ENCODE peak calls at places on chromosomes 11 and 22, in ten cellular contexts. L is HFFc6, T is uterus, I is bronchial epithelial cell, K is MCF 10A, R is fibroblast of mammary gland, E is neural crest cell, N is left ventricle myocardium inferior, S is B cell, V is ovary. J is an unnamed sample.

GRCh38 chr22:45096256-45096907 is 67.3 kb upstream of the NUP50 start:
- DNase-seq in L (peak), T (peak), I (peak), K (peak), R (peak), E (peak), N (no peak), S (peak), V (peak), J (peak)

GRCh38 chr11:2586091-2586792 is 113.6 kb downstream of the KCNQ1OT1 start:
- DNase-seq in L (no peak), T (peak), I (no peak), K (no peak), R (no peak), E (peak), N (peak), S (no peak), V (peak), J (peak)

GRCh38 chr11:19498986-19499669 is 213.5 kb upstream of the NAV2 start:
- DNase-seq in L (peak), T (no peak), I (peak), K (no peak), R (peak), E (no peak), N (no peak), S (no peak), V (no peak), J (no peak)

GRCh38 chr11:113689711-113690618 is 16.1 kb downstream of the TMPRSS5 start:
- DNase-seq in L (no peak), T (no peak), I (no peak), K (peak), R (no peak), E (no peak), N (no peak), S (no peak), V (no peak), J (no peak)

GRCh38 chr11:109940816-109941215 is 152.4 kb upstream of the ZC3H12C start:
- DNase-seq in L (peak), T (no peak), I (peak), K (peak), R (peak), E (no peak), N (no peak), S (no peak), V (no peak), J (no peak)

GRCh38 chr11:55357560-55358184 is 10.1 kb upstream of the OR4A15 start:
- DNase-seq in L (no peak), T (no peak), I (peak), K (no peak), R (no peak), E (no peak), N (no peak), S (no peak), V (no peak), J (no peak)

GRCh38 chr11:101436511-101437142 is 147.2 kb downstream of the TRPC6 start:
- DNase-seq in L (no peak), T (peak), I (peak), K (peak), R (peak), E (peak), N (no peak), S (no peak), V (peak), J (peak)

GRCh38 chr11:100851129-100851528 is 164.0 kb downstream of the ARHGAP42 start:
- DNase-seq in L (peak), T (no peak), I (peak), K (no peak), R (peak), E (no peak), N (no peak), S (no peak), V (no peak), J (no peak)

GRCh38 chr11:35343033-35343598 is 76.2 kb downstream of the SLC1A2 start:
- DNase-seq in L (no peak), T (no peak), I (no peak), K (no peak), R (no peak), E (no peak), N (no peak), S (no peak), V (no peak), J (no peak)

GRCh38 chr22:25749420-25750169 is 7.6 kb downstream of the MYO18B start:
- DNase-seq in L (no peak), T (no peak), I (no peak), K (no peak), R (no peak), E (no peak), N (no peak), S (no peak), V (no peak), J (no peak)

GRCh38 chr11:115911656-115912055 is 407.4 kb upstream of the CADM1 start:
- DNase-seq in L (no peak), T (no peak), I (no peak), K (no peak), R (no peak), E (no peak), N (no peak), S (no peak), V (no peak), J (no peak)

GRCh38 chr22:50525991-50526848 is 822 bp upstream of the SCO2 start:
- DNase-seq in L (peak), T (peak), I (peak), K (peak), R (peak), E (peak), N (peak), S (peak), V (peak), J (peak)

GRCh38 chr22:27065259-27065658 is 407.9 kb downstream of the MIAT start:
- DNase-seq in L (no peak), T (no peak), I (no peak), K (no peak), R (no peak), E (no peak), N (no peak), S (no peak), V (no peak), J (no peak)

GRCh38 chr22:32534252-32535215 is 59.9 kb downstream of the FBXO7 start:
- DNase-seq in L (peak), T (peak), I (no peak), K (no peak), R (no peak), E (peak), N (peak), S (no peak), V (no peak), J (no peak)

GRCh38 chr22:43035250-43035649 is 20.3 kb upstream of the PACSIN2 start:
- DNase-seq in L (no peak), T (no peak), I (no peak), K (no peak), R (no peak), E (no peak), N (no peak), S (no peak), V (no peak), J (no peak)
- TF ChIP-seq CTCF in L (no peak), T (no peak), I (no peak), K (no peak), R (no peak), E (no peak), N (no peak), S (no peak), V (no peak), J (no peak)

GRCh38 chr11:82315093-82315492 is 418.6 kb downstream of the FAM181B start:
- DNase-seq in L (no peak), T (no peak), I (peak), K (peak), R (peak), E (peak), N (no peak), S (no peak), V (peak), J (peak)
- TF ChIP-seq CTCF in L (no peak), T (peak), I (peak), K (peak), R (peak), E (peak), N (no peak), S (no peak), V (no peak), J (peak)

GRCh38 chr11:62705401-62705800 is 1.8 kb downstream of the BSCL2 start:
- DNase-seq in L (no peak), T (no peak), I (no peak), K (no peak), R (no peak), E (no peak), N (no peak), S (no peak), V (no peak), J (no peak)
- TF ChIP-seq CTCF in L (no peak), T (no peak), I (no peak), K (no peak), R (no peak), E (no peak), N (no peak), S (no peak), V (no peak), J (no peak)

GRCh38 chr11:66717925-66718319 is 11.1 kb downstream of the SPTBN2 start:
- DNase-seq in L (no peak), T (no peak), I (no peak), K (no peak), R (no peak), E (no peak), N (no peak), S (no peak), V (no peak), J (no peak)

GRCh38 chr11:66720899-66721470 is 8.0 kb downstream of the SPTBN2 start:
- DNase-seq in L (no peak), T (no peak), I (no peak), K (no peak), R (no peak), E (no peak), N (no peak), S (no peak), V (no peak), J (no peak)

GRCh38 chr11:66720223-66720898 is 8.7 kb downstream of the SPTBN2 start:
- DNase-seq in L (peak), T (no peak), I (peak), K (peak), R (peak), E (peak), N (no peak), S (no peak), V (no peak), J (peak)

GRCh38 chr11:66719111-66719872 is 9.7 kb downstream of the SPTBN2 start:
- DNase-seq in L (no peak), T (no peak), I (no peak), K (no peak), R (no peak), E (no peak), N (no peak), S (no peak), V (no peak), J (no peak)

DNA sequence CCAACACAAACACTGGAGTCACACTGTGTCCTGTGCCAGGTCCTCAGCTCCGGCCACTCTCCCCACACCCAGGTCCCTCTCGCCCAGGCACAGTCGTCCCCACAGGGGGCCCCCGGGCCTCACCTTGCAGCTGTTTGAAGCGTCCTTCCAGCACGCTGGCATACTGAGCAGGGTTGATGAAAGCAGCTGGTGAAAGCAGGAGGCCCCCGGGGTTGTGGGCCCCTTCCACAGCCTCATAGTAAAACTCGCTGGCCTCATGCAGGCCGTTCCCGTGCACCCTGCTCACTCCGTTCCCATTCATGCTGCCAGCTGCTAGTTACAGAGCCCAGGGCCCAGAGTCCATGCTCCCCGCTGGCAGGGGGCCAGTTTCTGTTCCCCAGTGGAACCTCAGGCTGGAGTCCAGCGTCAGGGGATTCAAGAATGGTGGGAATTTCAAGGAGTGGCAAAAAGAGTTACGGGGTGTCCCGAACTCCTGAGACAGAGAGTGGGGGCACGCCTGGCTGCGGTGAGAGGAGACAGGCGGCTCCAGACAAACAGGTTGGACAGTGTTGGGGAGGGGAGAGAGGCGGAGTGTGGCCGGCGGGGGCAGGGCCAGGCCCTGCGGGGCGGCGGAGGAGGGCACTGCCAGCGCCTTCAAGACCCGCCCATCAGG is 10.6 kb downstream of the SPTBN2 start:
- DNase-seq in L (no peak), T (no peak), I (peak), K (no peak), R (no peak), E (no peak), N (no peak), S (no peak), V (no peak), J (no peak)
- TF ChIP-seq CTCF in L (no peak), T (no peak), I (peak), K (no peak), R (no peak), E (no peak), N (no peak), S (no peak), V (no peak), J (no peak)

GRCh38 chr22:37624876-37625275 is 14.6 kb upstream of the SH3BP1 start:
- DNase-seq in L (no peak), T (peak), I (no peak), K (no peak), R (no peak), E (no peak), N (no peak), S (no peak), V (no peak), J (no peak)

GRCh38 chr22:37623075-37624016 is 14.7 kb downstream of the GGA1 start:
- DNase-seq in L (peak), T (peak), I (no peak), K (peak), R (peak), E (peak), N (peak), S (peak), V (peak), J (peak)

GRCh38 chr22:37625737-37626136 is 13.7 kb upstream of the SH3BP1 start:
- DNase-seq in L (no peak), T (peak), I (no peak), K (no peak), R (no peak), E (no peak), N (no peak), S (no peak), V (no peak), J (no peak)

GRCh38 chr22:37626144-37626543 is 13.3 kb upstream of the SH3BP1 start:
- DNase-seq in L (no peak), T (peak), I (no peak), K (no peak), R (peak), E (no peak), N (peak), S (no peak), V (peak), J (no peak)

DNA sequence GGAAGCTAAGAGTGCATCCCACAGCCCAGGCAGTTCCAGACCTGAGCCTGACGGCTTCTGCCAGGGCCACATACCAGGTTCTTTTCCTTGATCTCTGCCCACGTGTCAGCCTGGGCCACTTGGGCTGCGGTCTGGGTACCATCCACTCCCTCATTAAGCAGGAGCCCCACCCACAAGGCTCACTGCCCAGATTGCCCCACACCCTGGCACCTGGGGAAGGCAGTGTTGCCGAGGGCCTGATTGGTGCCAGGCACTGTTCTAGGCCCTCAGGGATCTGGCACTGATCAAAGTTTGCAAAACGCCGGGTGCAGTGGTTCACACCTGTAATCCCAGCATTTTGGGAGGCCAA is 15.4 kb downstream of the GGA1 start:
- DNase-seq in L (no peak), T (peak), I (no peak), K (peak), R (no peak), E (no peak), N (no peak), S (no peak), V (no peak), J (no peak)
- TF ChIP-seq CTCF in L (no peak), T (no peak), I (no peak), K (no peak), R (no peak), E (no peak), N (no peak), S (no peak), V (no peak), J (no peak)

DNA sequence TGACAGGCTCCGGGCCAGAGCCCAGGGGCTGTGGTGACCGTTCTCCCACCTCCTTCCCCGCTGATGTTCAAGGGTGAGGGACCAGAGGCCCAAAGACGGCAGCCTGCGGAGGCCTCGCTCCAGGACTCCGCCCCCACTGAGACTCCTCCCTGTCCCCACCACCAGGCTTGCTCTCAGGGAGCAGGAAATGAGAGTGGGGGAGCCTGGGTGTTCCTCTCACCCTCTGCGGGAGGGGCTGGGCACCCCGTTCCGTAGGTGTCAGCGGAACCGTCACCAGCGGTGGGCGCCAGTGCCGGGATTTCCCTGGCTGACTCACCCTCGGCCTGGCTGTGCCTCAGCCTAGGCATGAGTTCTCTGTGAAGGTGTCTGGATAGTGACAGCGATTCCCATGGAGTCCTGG is 15.7 kb downstream of the DAGLA start:
- DNase-seq in L (peak), T (peak), I (peak), K (peak), R (peak), E (no peak), N (peak), S (peak), V (peak), J (no peak)
- TF ChIP-seq CTCF in L (peak), T (no peak), I (peak), K (no peak), R (no peak), E (no peak), N (peak), S (no peak), V (peak), J (no peak)

DNA sequence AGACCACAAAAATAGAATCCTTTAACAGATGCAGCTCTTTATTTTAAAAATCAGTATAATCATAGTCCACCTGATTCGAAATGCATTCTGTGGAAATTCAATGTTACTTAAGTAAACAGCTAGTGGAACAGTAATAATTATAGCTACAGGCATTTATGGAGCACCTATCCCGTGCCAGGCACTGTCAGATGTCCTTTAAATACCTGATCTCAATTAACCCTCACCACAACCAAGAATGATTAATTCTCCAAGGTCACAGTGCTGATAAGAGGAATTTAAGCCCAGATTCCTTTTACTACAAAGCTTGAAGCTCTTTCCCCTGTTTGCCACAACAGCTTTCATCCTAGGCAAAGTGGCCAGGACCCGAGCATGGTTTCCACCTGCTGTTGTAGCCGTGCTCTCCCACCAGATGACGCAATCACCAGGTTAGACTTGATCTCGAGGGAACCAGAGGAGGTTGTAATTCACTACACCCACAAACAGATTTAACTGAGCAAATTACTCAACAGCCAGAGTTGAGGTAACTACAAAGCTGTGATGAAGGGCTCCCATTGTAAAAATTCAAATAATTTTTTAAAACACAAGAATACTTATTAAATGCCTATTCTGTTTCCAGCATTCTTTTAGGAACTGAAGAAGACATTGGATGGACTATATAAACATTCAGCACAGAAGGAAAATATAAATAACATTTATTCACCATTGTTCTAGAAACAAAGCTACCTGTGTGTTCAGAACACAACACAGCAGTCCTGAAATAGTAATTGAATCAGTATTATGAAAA is 10.3 kb downstream of the PRDM10 start:
- DNase-seq in L (peak), T (peak), I (peak), K (peak), R (peak), E (no peak), N (no peak), S (peak), V (no peak), J (no peak)
- TF ChIP-seq CTCF in L (peak), T (peak), I (peak), K (peak), R (no peak), E (no peak), N (peak), S (peak), V (no peak), J (peak)